ENCODE peak calls at places on chromosome X, in ten cellular contexts. One of them, this sample, is unnamed.

GRCh38 chrX:9515973-9516538 is 51.2 kb downstream of the TBL1X start:
- DNase-seq in WTC11: no peak
- DNase-seq in GOT3: no peak
- DNase-seq in astrocyte of the cerebellum: no peak
- DNase-seq in NCI-H146: no peak
- DNase-seq in ureter: no peak
- DNase-seq in PC-3: no peak
- DNase-seq in M059J: no peak
- DNase-seq in AG20443: no peak
- DNase-seq in NCI-H2081 treated with DMSO at 0.1 percent for 48 hours: no peak
- DNase-seq in this sample: no peak

GRCh38 chrX:65528705-65529340 is 5.8 kb downstream of the LAS1L start:
- DNase-seq in WTC11: peak; percentile 71
- DNase-seq in GOT3: no peak
- DNase-seq in astrocyte of the cerebellum: no peak
- DNase-seq in NCI-H146: no peak
- DNase-seq in ureter: no peak
- DNase-seq in PC-3: peak; percentile 61
- DNase-seq in M059J: peak; percentile 39
- DNase-seq in AG20443: peak; percentile 67
- DNase-seq in NCI-H2081 treated with DMSO at 0.1 percent for 48 hours: no peak
- DNase-seq in this sample: peak; percentile 25

GRCh38 chrX:36087366-36087765 is 167.8 kb downstream of the CFAP47 start:
- DNase-seq in WTC11: no peak
- DNase-seq in GOT3: no peak
- DNase-seq in astrocyte of the cerebellum: no peak
- DNase-seq in NCI-H146: no peak
- DNase-seq in ureter: no peak
- DNase-seq in PC-3: no peak
- DNase-seq in M059J: no peak
- DNase-seq in AG20443: no peak
- DNase-seq in NCI-H2081 treated with DMSO at 0.1 percent for 48 hours: no peak
- DNase-seq in this sample: no peak

GRCh38 chrX:6226053-6226645 is 2.5 kb downstream of the NLGN4X start:
- DNase-seq in WTC11: peak; percentile 45
- DNase-seq in GOT3: no peak
- DNase-seq in astrocyte of the cerebellum: no peak
- DNase-seq in NCI-H146: peak; percentile 28
- DNase-seq in ureter: no peak
- DNase-seq in PC-3: no peak
- DNase-seq in M059J: no peak
- DNase-seq in AG20443: peak; percentile 7
- DNase-seq in NCI-H2081 treated with DMSO at 0.1 percent for 48 hours: no peak
- DNase-seq in this sample: no peak

GRCh38 chrX:6021316-6022091 is 207.2 kb downstream of the NLGN4X start:
- DNase-seq in WTC11: peak; percentile 50
- DNase-seq in GOT3: no peak
- DNase-seq in astrocyte of the cerebellum: peak; percentile 39
- DNase-seq in NCI-H146: peak; percentile 17
- DNase-seq in ureter: no peak
- DNase-seq in PC-3: peak; percentile 58
- DNase-seq in M059J: no peak
- DNase-seq in AG20443: peak; percentile 2
- DNase-seq in NCI-H2081 treated with DMSO at 0.1 percent for 48 hours: no peak
- DNase-seq in this sample: no peak

GRCh38 chrX:15269618-15270521 is at the start of gene ASB9:
- DNase-seq in WTC11: peak; percentile 9
- DNase-seq in GOT3: peak; percentile 73
- DNase-seq in astrocyte of the cerebellum: no peak
- DNase-seq in NCI-H146: peak; percentile 35
- DNase-seq in ureter: peak; percentile 45
- DNase-seq in PC-3: peak; percentile 93
- DNase-seq in M059J: peak; percentile 94
- DNase-seq in AG20443: peak; percentile 58
- DNase-seq in NCI-H2081 treated with DMSO at 0.1 percent for 48 hours: no peak
- DNase-seq in this sample: no peak

GRCh38 chrX:37871626-37872302 is 24.4 kb upstream of the DYNLT3 start:
- DNase-seq in WTC11: no peak
- DNase-seq in GOT3: peak; percentile 11
- DNase-seq in astrocyte of the cerebellum: peak; percentile 85
- DNase-seq in NCI-H146: no peak
- DNase-seq in ureter: no peak
- DNase-seq in PC-3: peak; percentile 88
- DNase-seq in M059J: peak; percentile 93
- DNase-seq in AG20443: peak; percentile 84
- DNase-seq in NCI-H2081 treated with DMSO at 0.1 percent for 48 hours: no peak
- DNase-seq in this sample: no peak

GRCh38 chrX:69036674-69037573 is 128.3 kb downstream of the PJA1 start:
- DNase-seq in WTC11: no peak
- DNase-seq in GOT3: no peak
- DNase-seq in astrocyte of the cerebellum: no peak
- DNase-seq in NCI-H146: no peak
- DNase-seq in ureter: peak; percentile 32
- DNase-seq in PC-3: no peak
- DNase-seq in M059J: no peak
- DNase-seq in AG20443: no peak
- DNase-seq in NCI-H2081 treated with DMSO at 0.1 percent for 48 hours: no peak
- DNase-seq in this sample: no peak

GRCh38 chrX:68079961-68080360 is 353.3 kb downstream of the OPHN1 start:
- DNase-seq in WTC11: no peak
- DNase-seq in GOT3: no peak
- DNase-seq in astrocyte of the cerebellum: no peak
- DNase-seq in NCI-H146: no peak
- DNase-seq in ureter: no peak
- DNase-seq in PC-3: no peak
- DNase-seq in M059J: no peak
- DNase-seq in AG20443: no peak
- DNase-seq in NCI-H2081 treated with DMSO at 0.1 percent for 48 hours: no peak
- DNase-seq in this sample: no peak

GRCh38 chrX:48667504-48667903 is 16.1 kb upstream of the WAS start:
- DNase-seq in WTC11: no peak
- DNase-seq in GOT3: no peak
- DNase-seq in astrocyte of the cerebellum: no peak
- DNase-seq in NCI-H146: no peak
- DNase-seq in ureter: no peak
- DNase-seq in PC-3: no peak
- DNase-seq in M059J: no peak
- DNase-seq in AG20443: no peak
- DNase-seq in NCI-H2081 treated with DMSO at 0.1 percent for 48 hours: no peak
- DNase-seq in this sample: no peak

GRCh38 chrX:9609987-9610386 is 145.1 kb downstream of the TBL1X start:
- DNase-seq in WTC11: no peak
- DNase-seq in GOT3: no peak
- DNase-seq in astrocyte of the cerebellum: no peak
- DNase-seq in NCI-H146: no peak
- DNase-seq in ureter: no peak
- DNase-seq in PC-3: no peak
- DNase-seq in M059J: no peak
- DNase-seq in AG20443: no peak
- DNase-seq in NCI-H2081 treated with DMSO at 0.1 percent for 48 hours: no peak
- DNase-seq in this sample: no peak

GRCh38 chrX:1502241-1502640 is 34.7 kb downstream of the P2RY8 start:
- DNase-seq in WTC11: no peak
- DNase-seq in GOT3: no peak
- DNase-seq in astrocyte of the cerebellum: no peak
- DNase-seq in NCI-H146: no peak
- DNase-seq in ureter: no peak
- DNase-seq in PC-3: no peak
- DNase-seq in M059J: no peak
- DNase-seq in AG20443: no peak
- DNase-seq in NCI-H2081 treated with DMSO at 0.1 percent for 48 hours: no peak
- DNase-seq in this sample: no peak

GRCh38 chrX:46551494-46552128 is 6.4 kb upstream of the ZNF674 start:
- DNase-seq in WTC11: peak; percentile 28
- DNase-seq in GOT3: no peak
- DNase-seq in astrocyte of the cerebellum: no peak
- DNase-seq in NCI-H146: no peak
- DNase-seq in ureter: no peak
- DNase-seq in PC-3: peak; percentile 19
- DNase-seq in M059J: peak; percentile 80
- DNase-seq in AG20443: no peak
- DNase-seq in NCI-H2081 treated with DMSO at 0.1 percent for 48 hours: no peak
- DNase-seq in this sample: no peak

GRCh38 chrX:125757794-125758564 is 408.1 kb downstream of the DCAF12L2 start:
- DNase-seq in WTC11: no peak
- DNase-seq in GOT3: no peak
- DNase-seq in astrocyte of the cerebellum: no peak
- DNase-seq in NCI-H146: no peak
- DNase-seq in ureter: no peak
- DNase-seq in PC-3: no peak
- DNase-seq in M059J: peak; percentile 1
- DNase-seq in AG20443: no peak
- DNase-seq in NCI-H2081 treated with DMSO at 0.1 percent for 48 hours: no peak
- DNase-seq in this sample: no peak

GRCh38 chrX:150635952-150636351 is 57.2 kb upstream of the MTMR1 start:
- DNase-seq in WTC11: no peak
- DNase-seq in GOT3: no peak
- DNase-seq in astrocyte of the cerebellum: no peak
- DNase-seq in NCI-H146: no peak
- DNase-seq in ureter: no peak
- DNase-seq in PC-3: peak; percentile 76
- DNase-seq in M059J: peak; percentile 93
- DNase-seq in AG20443: peak; percentile 60
- DNase-seq in NCI-H2081 treated with DMSO at 0.1 percent for 48 hours: no peak
- DNase-seq in this sample: no peak

GRCh38 chrX:37350034-37350365 is 836 bp downstream of the PRRG1 start:
- DNase-seq in WTC11: no peak
- DNase-seq in GOT3: no peak
- DNase-seq in astrocyte of the cerebellum: no peak
- DNase-seq in NCI-H146: no peak
- DNase-seq in ureter: no peak
- DNase-seq in PC-3: peak; percentile 39
- DNase-seq in M059J: peak; percentile 51
- DNase-seq in AG20443: peak; percentile 20
- DNase-seq in NCI-H2081 treated with DMSO at 0.1 percent for 48 hours: no peak
- DNase-seq in this sample: no peak

GRCh38 chrX:45781901-45782553 is 581.4 kb upstream of the DIPK2B start:
- DNase-seq in WTC11: no peak
- DNase-seq in GOT3: no peak
- DNase-seq in astrocyte of the cerebellum: no peak
- DNase-seq in NCI-H146: peak; percentile 54
- DNase-seq in ureter: no peak
- DNase-seq in PC-3: peak; percentile 78
- DNase-seq in M059J: peak; percentile 82
- DNase-seq in AG20443: peak; percentile 56
- DNase-seq in NCI-H2081 treated with DMSO at 0.1 percent for 48 hours: no peak
- DNase-seq in this sample: no peak

GRCh38 chrX:123961268-123962005 is at the start of gene STAG2:
- DNase-seq in WTC11: peak; percentile 65
- DNase-seq in GOT3: peak; percentile 12
- DNase-seq in astrocyte of the cerebellum: peak; percentile 73
- DNase-seq in NCI-H146: peak; percentile 87
- DNase-seq in ureter: peak; percentile 82
- DNase-seq in PC-3: peak; percentile 79
- DNase-seq in M059J: peak; percentile 94
- DNase-seq in AG20443: peak; percentile 56
- DNase-seq in NCI-H2081 treated with DMSO at 0.1 percent for 48 hours: peak; percentile 47
- DNase-seq in this sample: peak; percentile 13

GRCh38 chrX:121231566-121232358 is 184.4 kb downstream of the GLUD2 start:
- DNase-seq in WTC11: no peak
- DNase-seq in GOT3: no peak
- DNase-seq in astrocyte of the cerebellum: no peak
- DNase-seq in NCI-H146: no peak
- DNase-seq in ureter: no peak
- DNase-seq in PC-3: no peak
- DNase-seq in M059J: no peak
- DNase-seq in AG20443: no peak
- DNase-seq in NCI-H2081 treated with DMSO at 0.1 percent for 48 hours: no peak
- DNase-seq in this sample: no peak

GRCh38 chrX:65493431-65493830 is 41.2 kb downstream of the LAS1L start:
- DNase-seq in WTC11: no peak
- DNase-seq in GOT3: no peak
- DNase-seq in astrocyte of the cerebellum: no peak
- DNase-seq in NCI-H146: no peak
- DNase-seq in ureter: no peak
- DNase-seq in PC-3: no peak
- DNase-seq in M059J: no peak
- DNase-seq in AG20443: no peak
- DNase-seq in NCI-H2081 treated with DMSO at 0.1 percent for 48 hours: no peak
- DNase-seq in this sample: no peak

GRCh38 chrX:131288738-131289511 is at the start of gene IGSF1:
- DNase-seq in WTC11: peak; percentile 82
- DNase-seq in GOT3: no peak
- DNase-seq in astrocyte of the cerebellum: peak; percentile 54
- DNase-seq in NCI-H146: no peak
- DNase-seq in ureter: no peak
- DNase-seq in PC-3: no peak
- DNase-seq in M059J: peak; percentile 47
- DNase-seq in AG20443: peak; percentile 13
- DNase-seq in NCI-H2081 treated with DMSO at 0.1 percent for 48 hours: no peak
- DNase-seq in this sample: no peak